ENCODE peak calls at places on chromosomes 7 and 10, in six cellular contexts. T, L, R, Q, D and A are unnamed samples.

GRCh38 chr7:32942783-32943653 is 14.2 kb upstream of the FKBP9 start:
- DNase-seq in D (peak; percentile 84), R (no peak), L (peak; percentile 83), T (peak; percentile 89), Q (peak; percentile 50), A (peak; percentile 76)

GRCh38 chr7:40658731-40659130 is 523.9 kb downstream of the SUGCT start:
- DNase-seq in R (no peak), Q (no peak), D (no peak), L (no peak), T (no peak), A (no peak)

GRCh38 chr10:87961314-87961713 is 97.9 kb downstream of the PTEN start:
- DNase-seq in R (no peak), D (no peak), Q (no peak), L (no peak), T (no peak), A (no peak)

GRCh38 chr10:4270116-4270515 is 485.1 kb upstream of the KLF6 start:
- DNase-seq in R (no peak), Q (no peak), D (no peak), L (no peak), T (no peak), A (no peak)

GRCh38 chr7:28330384-28331070 is 81.8 kb upstream of the CREB5 start:
- DNase-seq in T (no peak), R (no peak), D (no peak), L (no peak), Q (no peak), A (no peak)

GRCh38 chr10:93718937-93719725 is 16.7 kb upstream of the FRA10AC1 start:
- DNase-seq in R (no peak), T (no peak), Q (no peak), D (no peak), L (no peak), A (no peak)

GRCh38 chr10:17214991-17215781 is 12.9 kb upstream of the VIM start:
- DNase-seq in T (no peak), D (no peak), Q (peak; percentile 83), L (no peak), R (no peak), A (no peak)

GRCh38 chr7:33757563-33758165 is 147.7 kb upstream of the BMPER start:
- DNase-seq in R (no peak), D (no peak), Q (no peak), T (peak; percentile 16), L (peak; percentile 55), A (no peak)

GRCh38 chr7:191105-192034 is 1.0 kb upstream of the FAM20C start:
- DNase-seq in R (no peak), T (peak; percentile 35), D (no peak), L (no peak), Q (peak; percentile 10), A (peak; percentile 92)

GRCh38 chr10:111996103-111996502 is 187.5 kb downstream of the GPAM start:
- DNase-seq in R (peak; percentile 13), Q (no peak), L (no peak), T (no peak), D (no peak), A (no peak)

GRCh38 chr7:5452937-5453540 is 29.4 kb upstream of the TNRC18 start:
- DNase-seq in T (no peak), D (no peak), Q (no peak), L (no peak), R (no peak), A (no peak)

GRCh38 chr10:95660283-95660682 is 3.8 kb upstream of the ALDH18A1 start:
- DNase-seq in R (no peak), D (no peak), L (no peak), Q (no peak), T (no peak), A (peak; percentile 16)

GRCh38 chr10:22554481-22555182 is 159.7 kb downstream of the PIP4K2A start:
- DNase-seq in T (no peak), D (peak; percentile 80), L (peak; percentile 76), R (no peak), Q (no peak), A (peak; percentile 10)

GRCh38 chr7:152849128-152849527 is 89.6 kb downstream of the ACTR3B start:
- DNase-seq in R (no peak), Q (no peak), L (no peak), D (no peak), T (no peak), A (no peak)

GRCh38 chr10:11223507-11224157 is 206.0 kb downstream of the CELF2 start:
- DNase-seq in Q (no peak), T (no peak), R (no peak), D (no peak), L (no peak), A (no peak)

GRCh38 chr10:35486297-35486991 is 118.7 kb upstream of the GJD4 start:
- DNase-seq in L (no peak), D (no peak), R (no peak), T (no peak), Q (no peak), A (no peak)

GRCh38 chr7:2241580-2242540 is at the start of the genes MRM2 and NUDT1:
- DNase-seq in T (peak; percentile 82), D (peak; percentile 89), R (no peak), L (peak; percentile 90), Q (peak; percentile 56), A (peak; percentile 86)

GRCh38 chr10:98470850-98471249 is 24.1 kb upstream of the HPS1 start:
- DNase-seq in T (no peak), Q (no peak), R (no peak), L (no peak), D (no peak), A (no peak)

GRCh38 chr7:38699481-38699880 is 68.3 kb upstream of the AMPH start:
- DNase-seq in Q (no peak), R (no peak), T (no peak), D (no peak), L (no peak), A (no peak)

GRCh38 chr10:29691564-29692064 is 56.8 kb upstream of the SVIL start:
- DNase-seq in L (no peak), Q (no peak), R (no peak), T (no peak), D (no peak), A (no peak)

GRCh38 chr7:70695804-70696104 is 436.2 kb upstream of the GALNT17 start:
- DNase-seq in T (no peak), R (no peak), D (no peak), L (no peak), Q (no peak), A (no peak)

GRCh38 chr7:44566680-44567079 is 7.0 kb downstream of the DDX56 start:
- DNase-seq in L (no peak), R (no peak), D (no peak), T (no peak), Q (no peak), A (no peak)

GRCh38 chr7:44563171-44563679 is 10.5 kb downstream of the DDX56 start:
- DNase-seq in T (no peak), L (no peak), R (no peak), D (peak; percentile 96), Q (no peak), A (no peak)

GRCh38 chr7:44564606-44565005 is 9.1 kb downstream of the DDX56 start:
- DNase-seq in R (no peak), T (no peak), Q (no peak), L (no peak), D (no peak), A (no peak)

GRCh38 chr7:44565795-44566559 is 7.7 kb downstream of the DDX56 start:
- DNase-seq in Q (no peak), D (no peak), L (no peak), T (no peak), R (no peak), A (no peak)

DNA sequence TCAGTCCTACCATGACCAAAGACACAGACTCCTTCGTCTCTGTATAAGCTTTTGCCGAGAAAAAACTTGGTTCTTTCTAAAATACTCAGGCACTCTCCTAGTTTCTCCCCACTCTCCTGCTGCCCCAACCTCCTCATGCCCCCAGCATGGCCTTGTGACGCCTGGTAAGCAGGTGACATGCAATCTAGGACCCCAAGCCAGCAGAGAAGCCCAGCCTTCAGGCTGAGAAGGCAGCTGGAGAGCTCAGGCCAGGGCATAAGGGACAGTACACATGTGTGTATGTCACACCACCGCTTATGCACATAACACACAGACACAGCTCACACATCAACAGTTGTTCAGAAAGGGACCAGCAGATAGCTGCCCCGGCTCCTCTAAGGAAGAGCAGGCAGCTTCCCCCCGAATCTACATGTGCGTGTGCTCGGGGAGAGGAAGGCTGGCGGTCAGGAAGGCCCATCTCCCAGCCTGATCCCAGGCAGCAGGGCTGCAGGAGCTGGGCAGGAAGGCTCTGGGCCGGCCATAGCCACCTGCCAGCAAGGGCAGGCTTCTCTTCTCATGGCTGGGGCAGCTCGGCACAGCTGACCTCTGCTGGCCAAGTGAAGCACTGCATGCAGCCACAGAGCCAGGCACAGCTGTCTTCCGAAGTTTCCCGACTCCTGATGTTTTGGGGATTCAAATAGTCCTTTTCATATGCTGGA is 8.5 kb downstream of the DDX56 start:
- DNase-seq in D (peak; percentile 79), L (peak; percentile 73), T (peak; percentile 59), R (no peak), Q (no peak), A (peak; percentile 64)
- TF ChIP-seq POLR2A in D (no peak), L (no peak), T (no peak), R (no peak), Q (no peak), A (no peak)

DNA sequence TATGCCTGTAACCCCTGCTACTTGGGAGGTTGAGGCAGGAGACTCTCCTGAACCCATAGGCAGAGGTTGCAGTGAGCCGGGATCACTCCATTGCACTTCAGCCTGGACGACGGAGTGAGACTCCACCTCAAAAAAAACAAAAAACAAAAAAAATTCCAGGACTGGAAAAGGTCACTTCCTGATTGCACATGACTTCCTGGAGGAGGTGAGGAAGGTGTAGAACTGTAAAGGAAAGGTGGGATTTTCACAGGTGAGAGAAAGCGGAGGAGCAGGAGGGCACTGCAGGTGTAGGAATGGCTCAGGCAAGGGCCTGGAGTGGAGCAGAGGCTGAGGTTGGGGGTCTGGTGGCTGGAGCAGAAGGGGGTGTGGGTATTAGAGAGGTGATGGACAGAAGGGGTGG is 3.2 kb upstream of the MUC3A start:
- DNase-seq in L (no peak), D (no peak), R (no peak), T (no peak), Q (no peak), A (no peak)
- TF ChIP-seq POLR2A in L (no peak), D (no peak), R (no peak), T (no peak), Q (no peak), A (no peak)

GRCh38 chr7:129780257-129781127 is 169.0 kb downstream of the NRF1 start:
- DNase-seq in D (peak; percentile 65), T (peak; percentile 98), L (peak; percentile 91), R (no peak), Q (peak; percentile 75), A (peak; percentile 92)
- TF ChIP-seq POLR2A in D (no peak), T (no peak), L (no peak), R (no peak), Q (no peak), A (no peak)

GRCh38 chr7:96426685-96427084 is 104.8 kb upstream of the SLC25A13 start:
- DNase-seq in T (no peak), L (no peak), D (no peak), R (no peak), Q (no peak), A (no peak)

GRCh38 chr7:96418600-96418999 is 96.7 kb upstream of the SLC25A13 start:
- DNase-seq in R (no peak), L (no peak), D (no peak), Q (no peak), T (no peak), A (no peak)

GRCh38 chr7:96417784-96418183 is 95.9 kb upstream of the SLC25A13 start:
- DNase-seq in Q (no peak), D (no peak), R (no peak), T (no peak), L (no peak), A (no peak)

GRCh38 chr7:96426027-96426426 is 104.1 kb upstream of the SLC25A13 start:
- DNase-seq in T (no peak), D (no peak), R (no peak), L (no peak), Q (no peak), A (no peak)

GRCh38 chr7:96422388-96422787 is 100.5 kb upstream of the SLC25A13 start:
- DNase-seq in L (no peak), D (no peak), R (no peak), Q (no peak), T (no peak), A (no peak)
- TF ChIP-seq POLR2A in L (no peak), D (no peak), R (no peak), Q (no peak), T (no peak), A (no peak)